ENCODE peak calls at places on chromosomes 3 and 15, in four cellular contexts. S is GM04504; Q is naive thymus-derived CD8-positive, alpha-beta T cell; E is COR-L47. Y is an unnamed sample.

GRCh38 chr3:72746412-72747411 is 101.5 kb downstream of the SHQ1 start:
- DNase-seq in S (no peak), Q (no peak), E (no peak), Y (no peak)

GRCh38 chr15:52262364-52262763 is 33.2 kb downstream of the MYO5C start:
- DNase-seq in S (no peak), Q (no peak), E (no peak), Y (no peak)

GRCh38 chr3:72044231-72044935 is 259.4 kb upstream of the PROK2 start:
- DNase-seq in S (peak), Q (no peak), E (no peak), Y (no peak)

GRCh38 chr3:65045138-65045537 is 357.3 kb upstream of the ADAMTS9 start:
- DNase-seq in S (no peak), Q (no peak), E (no peak), Y (no peak)

GRCh38 chr3:196227629-196228493 is 11.5 kb downstream of the SLC51A start:
- DNase-seq in S (peak), Q (no peak), E (no peak), Y (no peak)

GRCh38 chr3:155631323-155632019 is 113.4 kb downstream of the PLCH1 start:
- DNase-seq in S (no peak), Q (no peak), E (no peak), Y (no peak)

GRCh38 chr15:23546158-23546557 is 19.3 kb upstream of the MKRN3 start:
- DNase-seq in S (no peak), Q (no peak), E (no peak), Y (no peak)

GRCh38 chr3:48414376-48415250 is 15.3 kb downstream of the PLXNB1 start:
- DNase-seq in S (no peak), Q (no peak), E (no peak), Y (no peak)

GRCh38 chr3:64687781-64688515 is at the start of gene ADAMTS9:
- DNase-seq in S (no peak), Q (no peak), E (no peak), Y (no peak)

GRCh38 chr3:59817511-59817910 is 767.7 kb upstream of the CFAP20DC start:
- DNase-seq in S (no peak), Q (no peak), E (no peak), Y (no peak)

GRCh38 chr3:114519415-114519814 is 225.6 kb downstream of the TIGIT start:
- DNase-seq in S (no peak), Q (no peak), E (no peak), Y (no peak)

GRCh38 chr3:71269896-71270295 is 313.6 kb downstream of the FOXP1 start:
- DNase-seq in S (no peak), Q (no peak), E (no peak), Y (no peak)

GRCh38 chr15:28878209-28878608 is 7.6 kb upstream of the APBA2 start:
- DNase-seq in S (no peak), Q (no peak), E (no peak), Y (no peak)

GRCh38 chr15:66162286-66162685 is 91.3 kb downstream of the MEGF11 start:
- DNase-seq in S (no peak), Q (no peak), E (no peak), Y (no peak)

GRCh38 chr3:124951511-124952390 is 17.2 kb upstream of the MUC13 start:
- DNase-seq in S (peak), Q (no peak), E (no peak), Y (no peak)

GRCh38 chr3:191523099-191523498 is 62.1 kb downstream of the PYDC2 start:
- DNase-seq in S (no peak), Q (no peak), E (peak), Y (no peak)

GRCh38 chr15:23564798-23565394 is 578 bp upstream of the MKRN3 start:
- DNase-seq in S (no peak), Q (no peak), E (peak), Y (no peak)

GRCh38 chr3:185859294-185859972 is 34.6 kb upstream of the IGF2BP2 start:
- DNase-seq in S (no peak), Q (no peak), E (no peak), Y (no peak)

GRCh38 chr3:12477256-12477655 is 7.0 kb upstream of the TSEN2 start:
- DNase-seq in S (no peak), Q (no peak), E (no peak), Y (no peak)

GRCh38 chr3:29683306-29683993 is 402.6 kb downstream of the RBMS3 start:
- DNase-seq in S (no peak), Q (no peak), E (no peak), Y (no peak)

GRCh38 chr3:185250653-185251052 is 3.2 kb downstream of the EHHADH start:
- DNase-seq in S (no peak), Q (no peak), E (no peak), Y (no peak)

GRCh38 chr3:177195941-177196472 is 1.3 kb downstream of the TBL1XR1 start:
- DNase-seq in S (no peak), Q (no peak), E (no peak), Y (peak)

GRCh38 chr3:179811321-179812095 is 158.7 kb downstream of the USP13 start:
- DNase-seq in S (peak), Q (no peak), E (peak), Y (no peak)

GRCh38 chr3:169894110-169894509 is 17.3 kb upstream of the SAMD7 start:
- DNase-seq in S (no peak), Q (no peak), E (no peak), Y (no peak)

GRCh38 chr15:38253448-38253847 is 812 bp downstream of the SPRED1 start:
- DNase-seq in S (no peak), Q (no peak), E (no peak), Y (no peak)

GRCh38 chr3:185823280-185824044 is 1.4 kb downstream of the IGF2BP2 start:
- DNase-seq in S (no peak), Q (no peak), E (no peak), Y (no peak)

GRCh38 chr15:35393403-35393802 is 152.6 kb downstream of the DPH6 start:
- DNase-seq in S (peak), Q (no peak), E (no peak), Y (no peak)

GRCh38 chr3:33006081-33006480 is 54.6 kb downstream of the CCR4 start:
- DNase-seq in S (no peak), Q (no peak), E (no peak), Y (no peak)

GRCh38 chr3:187368765-187369450 is 723 bp downstream of the RTP4 start:
- DNase-seq in S (no peak), Q (no peak), E (no peak), Y (no peak)

GRCh38 chr15:75030023-75030413 is 6.6 kb downstream of the PPCDC start:
- DNase-seq in S (peak), Q (no peak), E (no peak), Y (no peak)

GRCh38 chr15:91022832-91023129 is 387 bp upstream of the VPS33B start:
- DNase-seq in S (no peak), Q (no peak), E (no peak), Y (no peak)

GRCh38 chr3:170367797-170368196 is 10.3 kb downstream of the SKIL start:
- DNase-seq in S (no peak), Q (no peak), E (no peak), Y (no peak)

GRCh38 chr15:90388462-90389182 is 580 bp downstream of the IQGAP1 start:
- DNase-seq in S (no peak), Q (peak), E (no peak), Y (peak)

GRCh38 chr3:57959407-57960173 is 48.6 kb upstream of the FLNB start:
- DNase-seq in S (no peak), Q (no peak), E (no peak), Y (no peak)

GRCh38 chr3:54506603-54507002 is 384.3 kb downstream of the CACNA2D3 start:
- DNase-seq in S (no peak), Q (no peak), E (no peak), Y (no peak)